ENCODE peak calls at places on chromosomes 11 and 22, in five cellular contexts. One of them, this sample, is unnamed.

GRCh38 chr22:48517039-48518030 is 1310.3 kb downstream of the BRD1 start:
- DNase-seq in stimulated activated CD4-positive, alpha-beta T cell treated with anti-CD3 and anti-CD28 coated beads, Interleukin-12 subunit alpha, Interleukin-12 subunit beta, amount 100 ng/mL, for 48 hours: no peak
- DNase-seq in HFFc6: no peak
- DNase-seq in left ventricle myocardium inferior: no peak
- DNase-seq in Peyer's patch: no peak
- DNase-seq in this sample: no peak

GRCh38 chr11:33842236-33842915 is 49.5 kb downstream of the LMO2 start:
- DNase-seq in HFFc6: no peak
- DNase-seq in stimulated activated CD4-positive, alpha-beta T cell treated with anti-CD3 and anti-CD28 coated beads, Interleukin-12 subunit alpha, Interleukin-12 subunit beta, amount 100 ng/mL, for 48 hours: no peak
- DNase-seq in left ventricle myocardium inferior: no peak
- DNase-seq in Peyer's patch: no peak
- DNase-seq in this sample: no peak

GRCh38 chr11:75383246-75383645 is 16.1 kb upstream of the RPS3 start:
- DNase-seq in HFFc6: no peak
- DNase-seq in stimulated activated CD4-positive, alpha-beta T cell treated with anti-CD3 and anti-CD28 coated beads, Interleukin-12 subunit alpha, Interleukin-12 subunit beta, amount 100 ng/mL, for 48 hours: no peak
- DNase-seq in left ventricle myocardium inferior: no peak
- DNase-seq in Peyer's patch: peak
- DNase-seq in this sample: no peak

GRCh38 chr11:3095712-3096361 is 38.6 kb upstream of the CARS1 start:
- DNase-seq in stimulated activated CD4-positive, alpha-beta T cell treated with anti-CD3 and anti-CD28 coated beads, Interleukin-12 subunit alpha, Interleukin-12 subunit beta, amount 100 ng/mL, for 48 hours: no peak
- DNase-seq in HFFc6: peak
- DNase-seq in left ventricle myocardium inferior: no peak
- DNase-seq in Peyer's patch: no peak
- DNase-seq in this sample: peak

GRCh38 chr11:5476184-5476819 is 12.2 kb upstream of the OR52D1 start:
- DNase-seq in left ventricle myocardium inferior: no peak
- DNase-seq in HFFc6: peak
- DNase-seq in stimulated activated CD4-positive, alpha-beta T cell treated with anti-CD3 and anti-CD28 coated beads, Interleukin-12 subunit alpha, Interleukin-12 subunit beta, amount 100 ng/mL, for 48 hours: peak
- DNase-seq in Peyer's patch: peak
- DNase-seq in this sample: peak

GRCh38 chr11:32280339-32280738 is 155.0 kb downstream of the WT1 start:
- DNase-seq in left ventricle myocardium inferior: no peak
- DNase-seq in Peyer's patch: no peak
- DNase-seq in HFFc6: no peak
- DNase-seq in stimulated activated CD4-positive, alpha-beta T cell treated with anti-CD3 and anti-CD28 coated beads, Interleukin-12 subunit alpha, Interleukin-12 subunit beta, amount 100 ng/mL, for 48 hours: no peak
- DNase-seq in this sample: no peak

GRCh38 chr11:69157822-69158231 is 2.1 kb downstream of the SMIM38 start:
- DNase-seq in left ventricle myocardium inferior: no peak
- DNase-seq in stimulated activated CD4-positive, alpha-beta T cell treated with anti-CD3 and anti-CD28 coated beads, Interleukin-12 subunit alpha, Interleukin-12 subunit beta, amount 100 ng/mL, for 48 hours: no peak
- DNase-seq in HFFc6: no peak
- DNase-seq in Peyer's patch: no peak
- DNase-seq in this sample: no peak

GRCh38 chr11:45646275-45646970 is 19.0 kb downstream of the CHST1 start:
- DNase-seq in stimulated activated CD4-positive, alpha-beta T cell treated with anti-CD3 and anti-CD28 coated beads, Interleukin-12 subunit alpha, Interleukin-12 subunit beta, amount 100 ng/mL, for 48 hours: no peak
- DNase-seq in left ventricle myocardium inferior: no peak
- DNase-seq in Peyer's patch: no peak
- DNase-seq in HFFc6: peak
- DNase-seq in this sample: no peak

GRCh38 chr11:66047541-66048365 is 1.2 kb downstream of the GAL3ST3 start:
- DNase-seq in HFFc6: no peak
- DNase-seq in Peyer's patch: no peak
- DNase-seq in stimulated activated CD4-positive, alpha-beta T cell treated with anti-CD3 and anti-CD28 coated beads, Interleukin-12 subunit alpha, Interleukin-12 subunit beta, amount 100 ng/mL, for 48 hours: no peak
- DNase-seq in left ventricle myocardium inferior: no peak
- DNase-seq in this sample: no peak